ENCODE peak calls at places on chromosome 12, in six cellular contexts. F is transverse colon, Z is bronchial epithelial cell, Q is mammary epithelial cell, W is uterus, D is psoas muscle. S is an unnamed sample.

GRCh38 chr12:122842505-122843405 is 7.5 kb downstream of the HIP1R start:
- DNase-seq in F (no peak), Q (no peak), W (no peak), D (no peak), Z (no peak), S (no peak)

GRCh38 chr12:52151859-52152783 is 39.7 kb downstream of the KRT80 start:
- DNase-seq in Z (peak; percentile 87), F (peak; percentile 77), D (peak; percentile 86), W (peak; percentile 47), Q (peak; percentile 95), S (no peak)

GRCh38 chr12:116887244-116887643 is 6.0 kb upstream of the HRK start:
- DNase-seq in F (no peak), Q (no peak), D (no peak), Z (no peak), W (no peak), S (no peak)

GRCh38 chr12:56590237-56590830 is 39.8 kb downstream of the BAZ2A start:
- DNase-seq in F (no peak), W (no peak), Z (no peak), Q (peak; percentile 43), D (no peak), S (no peak)

GRCh38 chr12:14696265-14696741 is at the start of gene GUCY2C:
- DNase-seq in D (no peak), Q (no peak), Z (no peak), F (peak; percentile 81), W (no peak), S (no peak)

GRCh38 chr12:30594509-30594908 is 101.2 kb downstream of the IPO8 start:
- DNase-seq in Q (no peak), D (no peak), F (no peak), W (no peak), Z (no peak), S (no peak)

GRCh38 chr12:104372048-104372720 is 68.6 kb downstream of the EID3 start:
- DNase-seq in F (no peak), Q (no peak), W (no peak), Z (no peak), D (no peak), S (no peak)

GRCh38 chr12:116310082-116310481 is 32.6 kb upstream of the MED13L start:
- DNase-seq in Q (no peak), D (no peak), F (no peak), Z (no peak), W (no peak), S (no peak)

GRCh38 chr12:72647139-72647538 is 375.0 kb downstream of the TRHDE start:
- DNase-seq in F (no peak), W (no peak), D (no peak), Q (no peak), Z (no peak), S (no peak)

GRCh38 chr12:80472912-80473500 is 29.0 kb downstream of the PTPRQ start:
- DNase-seq in Q (peak; percentile 62), F (no peak), D (peak; percentile 43), W (no peak), Z (peak; percentile 57), S (peak; percentile 50)

GRCh38 chr12:76890407-76891143 is 11.8 kb upstream of the CSRP2 start:
- DNase-seq in Q (peak; percentile 72), F (no peak), Z (peak; percentile 74), D (no peak), W (no peak), S (no peak)

GRCh38 chr12:95096852-95097251 is 23.4 kb upstream of the NR2C1 start:
- DNase-seq in Z (no peak), Q (no peak), F (no peak), D (no peak), W (peak; percentile 68), S (peak; percentile 85)

GRCh38 chr12:29698756-29699155 is 85.0 kb downstream of the TMTC1 start:
- DNase-seq in Z (no peak), W (no peak), F (no peak), D (no peak), Q (no peak), S (no peak)

GRCh38 chr12:31324116-31324844 is 1.7 kb downstream of the SINHCAF start:
- DNase-seq in W (peak; percentile 79), F (peak; percentile 81), Q (peak; percentile 72), D (peak; percentile 68), Z (peak; percentile 74), S (peak; percentile 64)

GRCh38 chr12:89355243-89356068 is 3.2 kb upstream of the DUSP6 start:
- DNase-seq in Q (peak; percentile 19), F (no peak), D (no peak), W (no peak), Z (no peak), S (no peak)

GRCh38 chr12:6167327-6168280 is 32.6 kb upstream of the CD9 start:
- DNase-seq in Q (peak; percentile 90), D (no peak), W (peak; percentile 62), F (peak; percentile 45), Z (peak; percentile 96), S (no peak)

GRCh38 chr12:54324617-54325441 is at the start of gene COPZ1:
- DNase-seq in Z (peak; percentile 99), Q (peak; percentile 100), D (peak; percentile 95), W (peak; percentile 98), F (peak; percentile 96), S (peak; percentile 100)

GRCh38 chr12:14828896-14829295 is 14.4 kb downstream of the ART4 start:
- DNase-seq in Z (peak; percentile 33), F (no peak), W (no peak), D (no peak), Q (no peak), S (no peak)

GRCh38 chr12:80317899-80318298 is 126.1 kb upstream of the PTPRQ start:
- DNase-seq in W (no peak), Z (no peak), Q (no peak), D (no peak), F (no peak), S (no peak)

GRCh38 chr12:107702106-107702505 is 16.5 kb downstream of the PWP1 start:
- DNase-seq in D (no peak), F (no peak), Z (no peak), W (no peak), Q (no peak), S (no peak)

DNA sequence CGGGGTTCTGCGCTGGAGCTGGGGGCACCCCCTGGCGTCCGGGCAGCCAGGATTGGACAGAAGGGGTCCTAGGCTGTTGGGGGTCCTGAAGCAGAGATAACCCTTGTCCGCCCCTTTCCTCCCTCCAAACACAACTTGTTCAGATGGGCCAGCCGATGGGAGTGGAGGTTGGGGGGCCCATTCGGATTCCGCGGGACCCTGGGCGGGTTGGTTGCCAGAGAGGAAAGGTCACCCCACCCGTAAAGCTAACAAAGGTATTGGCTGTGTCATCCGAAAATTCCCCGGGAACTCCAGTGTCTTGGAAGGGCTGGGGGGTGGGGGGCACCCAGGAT is 1.3 kb downstream of the FAM222A start:
- DNase-seq in W (no peak), Z (no peak), D (no peak), F (no peak), Q (no peak), S (no peak)
- H3K4me3 ChIP-seq in W (no peak overlapping the region), Z (no peak overlapping the region), D (peak overlapping the region; percentile 76), F (no peak overlapping the region), Q (no peak overlapping the region), S (peak overlapping the region; percentile 50)

GRCh38 chr12:119645535-119646059 is 22.3 kb upstream of the PRKAB1 start:
- DNase-seq in F (no peak), W (no peak), Q (no peak), D (peak; percentile 59), Z (no peak), S (no peak)

GRCh38 chr12:119644930-119645329 is 23.0 kb upstream of the PRKAB1 start:
- DNase-seq in D (no peak), W (no peak), F (no peak), Z (no peak), Q (no peak), S (no peak)

DNA sequence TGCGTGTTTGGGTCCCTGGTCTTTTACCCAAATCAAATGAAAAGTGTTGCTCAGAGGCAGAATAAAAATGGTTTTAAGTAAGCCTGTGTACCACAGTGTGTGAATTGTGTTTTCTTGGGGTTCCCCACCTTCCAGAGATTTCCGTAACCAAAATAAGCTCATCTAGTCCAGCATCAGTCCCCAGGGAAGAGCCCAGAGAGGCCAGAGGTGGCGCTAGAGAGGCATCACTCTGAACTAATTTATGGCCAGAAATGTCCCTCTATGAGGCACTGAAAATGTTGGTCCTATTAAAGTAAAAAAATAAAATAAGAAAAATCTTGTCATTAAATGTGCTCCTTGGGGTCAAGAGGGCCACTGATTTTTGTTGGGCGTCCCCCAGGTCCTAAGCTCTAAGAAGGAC is 24.9 kb upstream of the PRKAB1 start:
- DNase-seq in D (no peak), Q (no peak), F (no peak), Z (no peak), W (no peak), S (no peak)
- TF ChIP-seq CTCF in D (peak; percentile 21), Q (no peak), F (peak; percentile 8), Z (peak; percentile 3), W (no peak), S (no peak)

GRCh38 chr12:48979602-48980388 is 1.7 kb downstream of the WNT1 start:
- DNase-seq in W (no peak), D (peak; percentile 68), Q (no peak), Z (no peak), F (peak; percentile 50), S (no peak)

GRCh38 chr12:48978741-48979601 is 849 bp downstream of the WNT1 start:
- DNase-seq in Q (no peak), F (no peak), D (no peak), W (no peak), Z (no peak), S (no peak)

GRCh38 chr12:48980953-48981756 is 3.0 kb downstream of the WNT1 start:
- DNase-seq in D (peak; percentile 63), Q (no peak), F (no peak), Z (no peak), W (no peak), S (no peak)

GRCh38 chr12:48981757-48982157 is 3.6 kb downstream of the WNT1 start:
- DNase-seq in Z (no peak), D (peak; percentile 50), Q (no peak), W (no peak), F (no peak), S (no peak)

DNA sequence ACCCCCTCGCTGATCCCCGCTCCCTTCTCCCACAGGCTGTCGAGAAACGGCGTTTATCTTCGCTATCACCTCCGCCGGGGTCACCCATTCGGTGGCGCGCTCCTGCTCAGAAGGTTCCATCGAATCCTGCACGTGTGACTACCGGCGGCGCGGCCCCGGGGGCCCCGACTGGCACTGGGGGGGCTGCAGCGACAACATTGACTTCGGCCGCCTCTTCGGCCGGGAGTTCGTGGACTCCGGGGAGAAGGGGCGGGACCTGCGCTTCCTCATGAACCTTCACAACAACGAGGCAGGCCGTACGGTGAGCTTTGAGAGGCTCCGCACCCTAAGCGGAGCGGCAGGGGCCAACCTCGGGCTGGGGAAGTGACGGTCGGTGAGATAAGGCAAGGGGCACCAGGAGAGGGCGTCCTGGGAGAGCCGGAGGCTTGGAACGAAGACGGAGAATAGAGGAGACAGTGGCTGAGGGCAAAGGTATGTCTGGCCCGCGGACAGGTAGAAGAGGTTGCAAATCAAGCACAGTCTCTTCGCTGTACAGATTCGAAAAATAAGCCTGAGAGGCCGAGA is 2.3 kb downstream of the WNT1 start:
- DNase-seq in D (peak; percentile 64), F (peak; percentile 53), W (no peak), Z (no peak), Q (no peak), S (no peak)
- H3K4me3 ChIP-seq in D (peak overlapping the region; percentile 54), F (no peak overlapping the region), W (no peak overlapping the region), Z (no peak overlapping the region), Q (peak overlapping the region; percentile 12), S (no peak overlapping the region)

DNA sequence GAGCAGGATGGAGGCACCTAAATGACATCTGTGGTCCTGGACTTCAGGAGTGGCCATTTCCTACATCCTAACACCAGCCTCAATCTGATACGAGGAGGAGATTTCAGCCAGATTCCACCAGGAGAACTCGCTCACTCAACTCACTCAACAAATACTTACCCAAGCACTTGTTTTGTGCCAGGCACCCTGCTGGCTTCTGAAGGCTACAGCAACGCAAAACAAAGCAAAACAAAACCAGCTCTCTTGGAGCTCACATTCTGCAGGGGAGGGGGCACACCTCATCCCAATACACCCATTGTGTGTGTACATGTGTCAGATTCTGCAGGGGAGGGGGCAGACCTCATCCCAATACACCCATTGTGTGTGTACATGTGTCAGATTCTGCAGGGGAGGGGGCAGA is 144.8 kb downstream of the PIWIL1 start:
- DNase-seq in W (no peak), F (no peak), Z (no peak), D (no peak), Q (no peak), S (peak; percentile 2)
- TF ChIP-seq CTCF in W (no peak), F (no peak), Z (no peak), D (no peak), Q (no peak), S (peak; percentile 20)